ENCODE peak calls at places on chromosome 2, in eight cellular contexts. Q is DMS 273 treated with DMSO at 0.1 percent for 48 hours; M is NCI-H2081 treated with DMSO at 0.1 percent for 48 hours; O is dorsolateral prefrontal cortex; Y is stimulated activated CD4-positive, alpha-beta T cell treated with anti-CD3 and anti-CD28 coated beads, Interleukin-1b, Interleukin-23, amount 100 ng/mL, for 24 hours; S is mesothelial cell of epicardium; U is GM12865; F is stimulated activated CD8-positive, alpha-beta memory T cell treated with anti-CD3 and anti-CD28 coated beads, Interleukin-15, amount 100 ng/mL, for 4 hours. A is an unnamed sample.

GRCh38 chr2:73269686-73270465 is 14.4 kb downstream of the FBXO41 start:
- DNase-seq in Q (no peak), M (no peak), O (no peak), Y (no peak), S (no peak), U (no peak), F (no peak), A (no peak)

GRCh38 chr2:134774786-134775641 is 56.2 kb upstream of the TMEM163 start:
- DNase-seq in Q (no peak), M (peak), O (no peak), Y (no peak), S (no peak), U (no peak), F (no peak), A (no peak)

GRCh38 chr2:74554821-74555531 is 456 bp downstream of the DOK1 start:
- DNase-seq in Q (no peak), M (no peak), O (no peak), Y (no peak), S (no peak), U (peak), F (no peak), A (no peak)

GRCh38 chr2:100290718-100291151 is 31.6 kb downstream of the LONRF2 start:
- DNase-seq in Q (no peak), M (no peak), O (no peak), Y (no peak), S (no peak), U (no peak), F (no peak), A (no peak)

GRCh38 chr2:169664600-169664977 is 29.6 kb downstream of the CFAP210 start:
- DNase-seq in Q (no peak), M (no peak), O (no peak), Y (no peak), S (no peak), U (no peak), F (no peak), A (no peak)

GRCh38 chr2:183837157-183837556 is 712.9 kb downstream of the NUP35 start:
- DNase-seq in Q (no peak), M (no peak), O (no peak), Y (no peak), S (no peak), U (no peak), F (no peak), A (no peak)

GRCh38 chr2:234967874-234968208 is 16.0 kb downstream of the SH3BP4 start:
- DNase-seq in Q (no peak), M (no peak), O (no peak), Y (no peak), S (no peak), U (no peak), F (no peak), A (no peak)

GRCh38 chr2:176768185-176768584 is 444.4 kb upstream of the HNRNPA3 start:
- DNase-seq in Q (no peak), M (no peak), O (no peak), Y (no peak), S (no peak), U (no peak), F (no peak), A (no peak)

GRCh38 chr2:158457826-158458616 is 1.3 kb downstream of the PKP4 start:
- DNase-seq in Q (peak), M (no peak), O (peak), Y (peak), S (peak), U (peak), F (no peak), A (no peak)

GRCh38 chr2:11579867-11580659 is 46.2 kb downstream of the GREB1 start:
- DNase-seq in Q (no peak), M (no peak), O (no peak), Y (no peak), S (no peak), U (no peak), F (no peak), A (no peak)

A was measured in NCI-H446.